ENCODE peak calls at places on chromosome 12, in seven cellular contexts. U is HCT116, O is K562, G is endothelial cell of umbilical vein, D is HepG2, V is H1, Y is GM12878. J is an unnamed sample.

GRCh38 chr12:93062100-93062419 is 133.0 kb upstream of the EEA1 start:
- DNase-seq in D (no peak), Y (no peak), O (no peak), V (no peak), U (no peak), G (no peak), J (no peak)

GRCh38 chr12:65728913-65729793 is 95.1 kb upstream of the HMGA2 start:
- DNase-seq in Y (no peak), G (peak), U (peak), V (no peak), D (no peak), O (no peak), J (no peak)

GRCh38 chr12:69897744-69898143 is 72.7 kb downstream of the MYRFL start:
- DNase-seq in U (no peak), V (no peak), O (no peak), D (no peak), G (peak), Y (no peak), J (no peak)

GRCh38 chr12:92581579-92581978 is 121.2 kb upstream of the PLEKHG7 start:
- DNase-seq in G (no peak), D (no peak), U (no peak), Y (no peak), V (no peak), O (no peak), J (no peak)

GRCh38 chr12:45216983-45217485 is 1.1 kb downstream of the ANO6 start:
- DNase-seq in V (no peak), U (no peak), D (no peak), Y (no peak), O (no peak), G (no peak), J (no peak)

GRCh38 chr12:12221560-12221959 is 45.3 kb downstream of the LRP6 start:
- DNase-seq in V (no peak), G (no peak), O (no peak), Y (peak), D (no peak), U (no peak), J (no peak)

GRCh38 chr12:100529951-100530350 is 43.5 kb upstream of the GAS2L3 start:
- DNase-seq in Y (no peak), O (no peak), V (no peak), U (no peak), D (no peak), G (no peak), J (no peak)

GRCh38 chr12:113198286-113198685 is 12.8 kb downstream of the RITA1 start:
- DNase-seq in G (no peak), O (no peak), D (no peak), V (no peak), U (no peak), Y (no peak), J (no peak)

GRCh38 chr12:105912911-105913514 is 225.7 kb downstream of the NUAK1 start:
- DNase-seq in U (no peak), D (no peak), Y (no peak), V (no peak), G (no peak), O (no peak), J (no peak)

GRCh38 chr12:116381240-116381743 is 103.8 kb upstream of the MED13L start:
- DNase-seq in U (no peak), Y (no peak), G (no peak), O (no peak), D (no peak), V (no peak), J (no peak)

GRCh38 chr12:46680506-46680905 is 145.3 kb downstream of the SLC38A4 start:
- DNase-seq in D (no peak), O (no peak), G (no peak), V (no peak), Y (no peak), U (no peak), J (no peak)

GRCh38 chr12:104910196-104910840 is 47.8 kb downstream of the SLC41A2 start:
- DNase-seq in Y (no peak), V (no peak), U (no peak), G (no peak), D (no peak), O (no peak), J (no peak)

GRCh38 chr12:14315501-14315900 is 50.0 kb upstream of the ATF7IP start:
- DNase-seq in G (no peak), D (no peak), U (no peak), V (no peak), Y (no peak), O (no peak), J (no peak)

GRCh38 chr12:15701212-15701611 is 88.0 kb downstream of the EPS8 start:
- DNase-seq in Y (no peak), V (no peak), G (peak), O (no peak), U (no peak), D (no peak), J (no peak)

GRCh38 chr12:104604070-104604994 is 147.6 kb downstream of the CHST11 start:
- DNase-seq in V (peak), O (peak), Y (peak), G (peak), U (peak), D (no peak), J (no peak)

GRCh38 chr12:47698055-47698454 is 7.8 kb downstream of the RPAP3 start:
- DNase-seq in V (no peak), Y (no peak), O (no peak), G (no peak), U (no peak), D (no peak), J (no peak)

GRCh38 chr12:6961278-6961694 is 9.2 kb downstream of the PHB2 start:
- DNase-seq in O (peak), D (no peak), V (no peak), G (no peak), Y (no peak), U (no peak), J (no peak)

GRCh38 chr12:68455676-68456345 is 123.6 kb upstream of the MDM1 start:
- DNase-seq in U (no peak), O (no peak), V (no peak), D (no peak), G (peak), Y (no peak), J (no peak)

GRCh38 chr12:114408415-114408814 is 2.5 kb upstream of the TBX5 start:
- DNase-seq in O (no peak), Y (no peak), U (no peak), G (no peak), V (no peak), D (no peak), J (no peak)

GRCh38 chr12:62625238-62625637 is 158.6 kb downstream of the MON2 start:
- DNase-seq in U (no peak), G (no peak), V (no peak), Y (no peak), D (peak), O (no peak), J (no peak)

GRCh38 chr12:39605996-39606395 is 13.6 kb downstream of the ABCD2 start:
- DNase-seq in D (no peak), U (peak), O (no peak), V (no peak), Y (no peak), G (no peak), J (no peak)

GRCh38 chr12:113899844-113900471 is 66.2 kb downstream of the RBM19 start:
- DNase-seq in G (no peak), O (no peak), Y (no peak), U (no peak), V (no peak), D (no peak), J (no peak)

GRCh38 chr12:125561-125960 is 59.0 kb downstream of the IQSEC3 start:
- DNase-seq in V (no peak), D (no peak), G (no peak), O (no peak), U (no peak), Y (no peak), J (no peak)

GRCh38 chr12:34404377-34405285 is 382.3 kb downstream of the ALG10 start:
- DNase-seq in D (no peak), V (no peak), Y (no peak), G (no peak), U (no peak), O (no peak), J (no peak)

GRCh38 chr12:85805654-85806053 is 30.6 kb downstream of the RASSF9 start:
- DNase-seq in D (no peak), V (no peak), U (no peak), G (no peak), O (no peak), Y (no peak), J (no peak)

GRCh38 chr12:1915082-1915968 is 3.1 kb downstream of the CACNA2D4 start:
- DNase-seq in Y (no peak), V (no peak), D (no peak), O (peak), G (no peak), U (no peak), J (no peak)

GRCh38 chr12:59629890-59630289 is 34.1 kb downstream of the SLC16A7 start:
- DNase-seq in V (no peak), U (no peak), G (no peak), Y (no peak), O (no peak), D (no peak), J (no peak)

GRCh38 chr12:30695327-30696102 is at the start of gene IPO8:
- DNase-seq in D (peak), Y (peak), O (peak), U (peak), V (peak), G (peak), J (peak)
- TF ChIP-seq POLR2AphosphoS5 in D (peak), Y (peak), O (no peak), U (peak), V (no peak), G (peak), J (peak)

GRCh38 chr12:130162771-130163460 is 652 bp downstream of the FZD10 start:
- DNase-seq in V (no peak), O (no peak), U (no peak), D (no peak), G (no peak), Y (no peak), J (no peak)
- TF ChIP-seq EZH2 in V (no peak), O (no peak), U (no peak), D (no peak), G (no peak), Y (no peak), J (no peak)

GRCh38 chr12:76670776-76671175 is 93.1 kb upstream of the ZDHHC17 start:
- DNase-seq in Y (no peak), U (no peak), V (no peak), D (no peak), G (no peak), O (no peak), J (no peak)
- H3K9ac ChIP-seq in Y (no peak), U (no peak), V (no peak), D (no peak), G (no peak), O (no peak), J (no peak)

DNA sequence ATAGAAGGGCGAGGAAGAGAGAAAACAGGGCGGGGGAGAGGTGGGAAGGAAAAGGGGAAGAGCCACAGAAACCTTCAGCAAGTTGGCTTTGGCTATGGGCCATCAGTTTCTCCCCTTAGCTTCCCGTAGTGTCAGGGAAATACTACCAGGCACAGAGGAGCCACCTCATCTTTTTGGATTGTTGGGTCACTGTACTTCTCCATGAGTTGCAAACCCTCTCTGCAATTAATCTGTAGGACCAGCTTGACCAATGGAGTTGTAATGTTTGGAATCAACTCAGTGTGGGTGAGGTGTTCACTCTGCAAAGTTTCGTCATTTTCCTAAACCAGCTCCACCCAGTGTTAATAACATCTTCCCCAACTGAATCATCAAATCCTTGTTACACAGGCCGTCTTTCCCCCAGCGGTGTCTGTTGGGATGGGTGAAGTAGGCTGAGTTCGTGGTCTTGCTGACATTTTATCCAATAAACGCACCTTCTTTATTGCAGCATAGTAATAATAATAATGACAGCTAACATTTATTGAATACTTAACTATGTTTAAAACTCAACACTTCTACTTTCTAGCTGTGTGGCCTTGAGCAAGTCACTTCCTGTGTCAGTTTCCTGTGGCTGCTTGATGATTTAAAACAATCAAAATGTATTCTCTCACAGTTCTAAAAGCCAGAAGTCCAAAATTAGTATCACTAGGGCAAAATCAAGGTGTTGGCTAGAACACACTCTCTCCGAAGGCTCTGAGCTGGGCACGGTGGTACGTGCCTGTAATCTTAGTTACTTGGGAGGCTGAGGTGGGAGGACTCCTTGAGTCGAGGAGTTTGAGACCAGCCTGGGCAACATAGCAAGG is 8.1 kb upstream of the GLTP start:
- DNase-seq in U (peak), D (no peak), V (no peak), Y (peak), G (peak), O (no peak), J (no peak)
- TF ChIP-seq POLR2AphosphoS5 in U (peak), D (no peak), V (no peak), Y (no peak), G (peak), O (no peak), J (no peak)

GRCh38 chr12:57631566-57632368 is 1.2 kb downstream of the B4GALNT1 start:
- DNase-seq in G (no peak), Y (no peak), O (no peak), V (no peak), D (no peak), U (no peak), J (no peak)

GRCh38 chr12:57630891-57631433 is 2.0 kb downstream of the B4GALNT1 start:
- DNase-seq in D (no peak), Y (no peak), G (no peak), O (no peak), V (no peak), U (no peak), J (no peak)

GRCh38 chr12:57632898-57633825 is at the start of gene B4GALNT1:
- DNase-seq in U (peak), V (no peak), D (no peak), O (peak), Y (no peak), G (peak), J (no peak)

GRCh38 chr12:57629897-57630471 is 3.0 kb downstream of the B4GALNT1 start:
- DNase-seq in D (no peak), U (no peak), Y (no peak), G (no peak), O (no peak), V (no peak), J (no peak)

GRCh38 chr12:57632369-57632897 is 568 bp downstream of the B4GALNT1 start:
- DNase-seq in Y (no peak), V (no peak), O (peak), D (no peak), U (no peak), G (no peak), J (no peak)
- TF ChIP-seq EZH2 in Y (no peak), V (peak), O (no peak), D (no peak), U (no peak), G (peak), J (no peak)

GRCh38 chr12:10361084-10361483 is 28.8 kb downstream of the KLRK1 start:
- DNase-seq in O (no peak), U (no peak), Y (no peak), D (no peak), V (peak), G (no peak), J (no peak)
- H3K9ac ChIP-seq in O (no peak), U (no peak), Y (no peak), D (no peak), V (no peak), G (no peak), J (no peak)

GRCh38 chr12:4736048-4736447 is 15.8 kb downstream of the GALNT8 start:
- DNase-seq in Y (no peak), D (no peak), U (no peak), V (no peak), O (no peak), G (no peak), J (no peak)
- TF ChIP-seq POLR2AphosphoS5 in Y (no peak), D (no peak), U (no peak), V (no peak), O (no peak), G (no peak), J (no peak)

GRCh38 chr12:53994691-53995310 is 5.2 kb upstream of the HOXC9 start:
- DNase-seq in V (no peak), O (peak), U (no peak), G (no peak), Y (no peak), D (no peak), J (no peak)
- TF ChIP-seq EZH2 in V (peak), O (no peak), U (no peak), G (peak), Y (peak), D (no peak), J (no peak)

GRCh38 chr12:110822821-110823415 is 23.9 kb upstream of the CCDC63 start:
- DNase-seq in Y (peak), O (no peak), V (no peak), U (no peak), D (no peak), G (no peak), J (no peak)
- H3K9ac ChIP-seq in Y (no peak), O (no peak), V (no peak), U (no peak), D (no peak), G (no peak), J (no peak)

J was measured in SK-N-MC.